ENCODE peak calls at places on chromosomes 5 and 9, in five cellular contexts. X is A172; M is CD4-positive, alpha-beta T cell; B is astrocyte; N is lung. C is an unnamed sample.

GRCh38 chr9:85001925-85002324 is 332.4 kb downstream of the NTRK2 start:
- DNase-seq in X (no peak), B (no peak), M (no peak), N (no peak), C (no peak)

GRCh38 chr5:37771731-37772130 is 68.1 kb downstream of the GDNF start:
- DNase-seq in M (no peak), N (no peak), X (peak; percentile 95), B (peak; percentile 100), C (no peak)

GRCh38 chr9:97984188-97985057 is 1.3 kb downstream of the ANP32B start:
- DNase-seq in B (peak; percentile 58), N (peak; percentile 84), X (peak; percentile 52), M (peak; percentile 67), C (peak; percentile 92)

GRCh38 chr5:113266913-113267227 is 167.9 kb downstream of the TSSK1B start:
- DNase-seq in B (no peak), N (no peak), X (no peak), M (no peak), C (no peak)

GRCh38 chr5:154166901-154167791 is 23.4 kb upstream of the GALNT10 start:
- DNase-seq in N (no peak), M (no peak), B (no peak), X (no peak), C (no peak)

GRCh38 chr5:137439645-137440044 is 59.5 kb downstream of the SPOCK1 start:
- DNase-seq in B (no peak), X (no peak), N (no peak), M (no peak), C (no peak)

GRCh38 chr5:10286552-10287227 is 21.0 kb downstream of the CMBL start:
- DNase-seq in B (no peak), N (no peak), X (no peak), M (no peak), C (no peak)

GRCh38 chr9:97848237-97848581 is 4.8 kb upstream of the FOXE1 start:
- DNase-seq in X (no peak), M (no peak), N (no peak), B (no peak), C (no peak)

GRCh38 chr9:96651626-96652025 is 3.5 kb downstream of the PRXL2C start:
- DNase-seq in X (peak; percentile 41), N (no peak), B (no peak), M (no peak), C (no peak)